ENCODE peak calls at places on chromosomes 12 and 14, in five cellular contexts. S, O, T, I and Z are unnamed samples.

GRCh38 chr12:52676163-52676562 is 4.0 kb downstream of the KRT1 start:
- DNase-seq in S (no peak), O (no peak), T (no peak), I (no peak), Z (no peak)

GRCh38 chr12:76284816-76285750 is 63.1 kb downstream of the BBS10 start:
- DNase-seq in I (no peak), T (peak), S (no peak), O (no peak), Z (no peak)

GRCh38 chr12:90936230-90937005 is 18.6 kb downstream of the CCER1 start:
- DNase-seq in S (no peak), O (no peak), T (no peak), I (no peak), Z (no peak)

GRCh38 chr12:92462049-92462448 is 240.7 kb upstream of the PLEKHG7 start:
- DNase-seq in I (no peak), T (no peak), S (no peak), O (no peak), Z (no peak)

GRCh38 chr14:100547633-100548294 is 39.5 kb downstream of the BEGAIN start:
- DNase-seq in I (peak), T (no peak), O (peak), S (peak), Z (peak)

GRCh38 chr14:100807979-100808734 is 17.8 kb upstream of the MEG3 start:
- DNase-seq in I (peak), T (no peak), O (no peak), S (no peak), Z (no peak)

GRCh38 chr12:111546171-111546570 is 52.9 kb downstream of the ATXN2 start:
- DNase-seq in I (no peak), O (no peak), T (no peak), S (no peak), Z (no peak)

GRCh38 chr12:107818984-107819383 is 44.5 kb downstream of the ASCL4 start:
- DNase-seq in T (no peak), O (no peak), S (no peak), I (peak), Z (peak)

GRCh38 chr14:59583755-59584154 is 7.1 kb upstream of the CCDC175 start:
- DNase-seq in T (no peak), O (no peak), S (peak), I (peak), Z (no peak)

GRCh38 chr14:71377099-71377498 is 469.8 kb downstream of the PCNX1 start:
- DNase-seq in S (no peak), O (no peak), I (no peak), T (no peak), Z (no peak)

GRCh38 chr12:30023186-30023585 is 239.4 kb upstream of the TMTC1 start:
- DNase-seq in O (no peak), T (no peak), S (no peak), I (no peak), Z (no peak)

GRCh38 chr12:76020281-76020680 is 11.3 kb downstream of the PHLDA1 start:
- DNase-seq in I (peak), O (no peak), S (peak), T (peak), Z (peak)

GRCh38 chr12:4119157-4119761 is 154.3 kb upstream of the CCND2 start:
- DNase-seq in I (no peak), O (peak), T (no peak), S (no peak), Z (no peak)

GRCh38 chr14:46582826-46583225 is 68.8 kb downstream of the RPL10L start:
- DNase-seq in I (no peak), T (no peak), S (no peak), O (no peak), Z (no peak)

GRCh38 chr12:47775100-47775911 is 2.3 kb downstream of the SLC48A1 start:
- DNase-seq in S (no peak), I (no peak), T (no peak), O (peak), Z (no peak)

GRCh38 chr12:3490848-3491382 is at the start of gene PRMT8:
- DNase-seq in I (no peak), O (no peak), S (no peak), T (no peak), Z (no peak)

GRCh38 chr12:24360907-24361306 is 411.4 kb upstream of the SOX5 start:
- DNase-seq in O (no peak), I (no peak), T (no peak), S (no peak), Z (no peak)

GRCh38 chr14:68245146-68246073 is 425.8 kb downstream of the RAD51B start:
- DNase-seq in O (no peak), I (no peak), T (no peak), S (no peak), Z (no peak)

GRCh38 chr12:51874013-51874412 is 13.9 kb upstream of the ANKRD33 start:
- DNase-seq in I (no peak), O (no peak), T (no peak), S (no peak), Z (no peak)

GRCh38 chr12:57215668-57216013 is 953 bp upstream of the NXPH4 start:
- DNase-seq in S (no peak), T (no peak), I (no peak), O (no peak), Z (no peak)

GRCh38 chr14:21874946-21875345 is 201.3 kb upstream of the OR4E1 start:
- DNase-seq in O (no peak), I (no peak), S (no peak), T (no peak), Z (no peak)

GRCh38 chr12:131530041-131530332 is 180.9 kb upstream of the SFSWAP start:
- DNase-seq in T (no peak), O (no peak), I (no peak), S (no peak), Z (no peak)

GRCh38 chr14:25945746-25946145 is 652.1 kb downstream of the NOVA1 start:
- DNase-seq in T (no peak), I (no peak), S (no peak), O (no peak), Z (no peak)

GRCh38 chr12:111166779-111167540 is 201.9 kb downstream of the PHETA1 start:
- DNase-seq in I (no peak), T (no peak), S (no peak), O (peak), Z (no peak)

GRCh38 chr12:123085730-123086487 is 65.0 kb downstream of the PITPNM2 start:
- DNase-seq in S (peak), I (peak), O (no peak), T (peak), Z (no peak)

GRCh38 chr12:28550757-28551381 is 360.6 kb downstream of the CCDC91 start:
- DNase-seq in O (no peak), I (no peak), T (no peak), S (no peak), Z (peak)

GRCh38 chr12:80271770-80272169 is 172.3 kb upstream of the PTPRQ start:
- DNase-seq in T (no peak), O (no peak), S (no peak), I (no peak), Z (no peak)

GRCh38 chr12:95653761-95654546 is 102.7 kb upstream of the USP44 start:
- DNase-seq in T (no peak), I (no peak), S (peak), O (no peak), Z (peak)

GRCh38 chr14:61229475-61229888 is 51.7 kb downstream of the TMEM30B start:
- DNase-seq in O (no peak), S (no peak), T (no peak), I (no peak), Z (no peak)

GRCh38 chr14:44154889-44155288 is 352.2 kb downstream of the FSCB start:
- DNase-seq in T (no peak), I (no peak), S (no peak), O (no peak), Z (no peak)